ENCODE peak calls at places on chromosomes 12 and 14, in eight cellular contexts. V is CD4-positive, alpha-beta T cell; M is uterus; T is WERI-Rb-1; R is left lung; C is astrocyte of the spinal cord; Z is mucosa of descending colon; Q is fibroblast of lung. N is an unnamed sample.

GRCh38 chr12:108193922-108194321 is 64.8 kb downstream of the WSCD2 start:
- DNase-seq in V (no peak), M (peak), T (peak), R (no peak), C (no peak), Z (peak), Q (peak), N (no peak)

GRCh38 chr14:37650356-37651037 is 55.1 kb downstream of the TTC6 start:
- DNase-seq in V (no peak), M (no peak), T (no peak), R (no peak), C (peak), Z (no peak), Q (no peak), N (no peak)

GRCh38 chr14:78790262-78790661 is 620.1 kb downstream of the NRXN3 start:
- DNase-seq in V (no peak), M (no peak), T (peak), R (no peak), C (no peak), Z (no peak), Q (no peak), N (no peak)

GRCh38 chr14:105411017-105411941 is 8.3 kb upstream of the MTA1 start:
- DNase-seq in V (no peak), M (no peak), T (peak), R (no peak), C (peak), Z (no peak), Q (peak), N (no peak)

GRCh38 chr14:25537846-25538455 is 488.0 kb upstream of the STXBP6 start:
- DNase-seq in V (no peak), M (no peak), T (peak), R (no peak), C (no peak), Z (peak), Q (no peak), N (no peak)

GRCh38 chr12:96294831-96295230 is 100.7 kb downstream of the ELK3 start:
- DNase-seq in V (no peak), M (no peak), T (no peak), R (no peak), C (peak), Z (no peak), Q (peak), N (no peak)

GRCh38 chr12:109621864-109622485 is 48.4 kb downstream of the MVK start:
- DNase-seq in V (no peak), M (no peak), T (no peak), R (no peak), C (no peak), Z (no peak), Q (no peak), N (no peak)

GRCh38 chr14:24071836-24072420 is 566 bp downstream of the CPNE6 start:
- DNase-seq in V (no peak), M (no peak), T (no peak), R (no peak), C (no peak), Z (no peak), Q (no peak), N (no peak)

GRCh38 chr14:36503771-36504741 is 16.0 kb downstream of the NKX2-1 start:
- DNase-seq in V (no peak), M (no peak), T (no peak), R (no peak), C (no peak), Z (no peak), Q (no peak), N (no peak)

GRCh38 chr14:30621354-30621953 is 665 bp upstream of the SCFD1 start:
- DNase-seq in V (no peak), M (no peak), T (no peak), R (no peak), C (no peak), Z (peak), Q (no peak), N (no peak)

GRCh38 chr12:109773384-109774011 is 59.7 kb downstream of the TRPV4 start:
- DNase-seq in V (no peak), M (no peak), T (no peak), R (no peak), C (no peak), Z (peak), Q (no peak), N (no peak)

GRCh38 chr12:116818341-116818856 is 62.8 kb downstream of the HRK start:
- DNase-seq in V (peak), M (peak), T (no peak), R (no peak), C (no peak), Z (peak), Q (peak), N (no peak)

GRCh38 chr12:49264466-49264872 is 413 bp upstream of the TUBA1C start:
- DNase-seq in V (peak), M (no peak), T (no peak), R (no peak), C (no peak), Z (no peak), Q (no peak), N (peak)
- TF ChIP-seq CTCF in V (no peak), M (peak), T (no peak), R (no peak), C (no peak), Z (no peak), Q (no peak), N (no peak)

GRCh38 chr14:68970096-68970612 is 8.9 kb downstream of the ACTN1 start:
- DNase-seq in V (peak), M (peak), T (no peak), R (no peak), C (peak), Z (peak), Q (no peak), N (no peak)
- TF ChIP-seq CTCF in V (no peak), M (no peak), T (no peak), R (no peak), C (no peak), Z (no peak), Q (no peak), N (no peak)

DNA sequence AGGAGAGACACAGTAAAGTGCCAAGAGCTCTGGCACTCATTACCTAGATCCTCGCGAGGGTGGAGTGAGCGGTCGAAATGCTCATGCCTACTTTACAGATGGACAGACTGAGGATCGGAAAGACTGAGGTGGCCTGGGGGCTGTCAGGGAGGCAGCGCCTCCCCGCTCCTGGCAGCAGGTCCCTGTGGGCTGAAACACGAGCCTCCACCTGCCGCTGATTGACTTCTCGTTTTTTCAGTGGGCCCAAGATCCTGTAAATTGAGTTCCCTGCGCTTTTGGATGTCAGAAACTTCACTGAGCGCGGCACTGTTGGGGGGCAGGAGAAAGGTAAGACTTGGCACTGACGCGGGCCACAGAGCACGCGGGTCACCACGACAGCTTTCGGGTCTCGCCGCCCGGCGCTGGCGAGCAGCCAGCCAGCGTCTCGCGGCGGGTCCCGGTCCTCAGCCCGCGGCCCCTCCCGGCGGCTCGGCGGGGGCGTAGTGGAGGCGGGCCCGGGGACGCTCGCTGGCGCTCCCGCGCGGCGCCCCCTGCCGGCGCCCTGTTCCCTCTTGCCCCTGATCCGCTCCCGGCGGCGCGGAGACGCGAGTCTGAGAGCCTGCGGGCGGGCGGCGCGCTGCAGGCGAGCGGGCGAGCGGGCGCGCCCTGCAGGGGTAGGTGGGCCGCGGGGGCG is 550 bp upstream of the SCN8A start:
- DNase-seq in V (peak), M (peak), T (peak), R (no peak), C (peak), Z (peak), Q (peak), N (peak)
- TF ChIP-seq CTCF in V (no peak), M (peak), T (peak), R (peak), C (peak), Z (peak), Q (peak), N (peak)

DNA sequence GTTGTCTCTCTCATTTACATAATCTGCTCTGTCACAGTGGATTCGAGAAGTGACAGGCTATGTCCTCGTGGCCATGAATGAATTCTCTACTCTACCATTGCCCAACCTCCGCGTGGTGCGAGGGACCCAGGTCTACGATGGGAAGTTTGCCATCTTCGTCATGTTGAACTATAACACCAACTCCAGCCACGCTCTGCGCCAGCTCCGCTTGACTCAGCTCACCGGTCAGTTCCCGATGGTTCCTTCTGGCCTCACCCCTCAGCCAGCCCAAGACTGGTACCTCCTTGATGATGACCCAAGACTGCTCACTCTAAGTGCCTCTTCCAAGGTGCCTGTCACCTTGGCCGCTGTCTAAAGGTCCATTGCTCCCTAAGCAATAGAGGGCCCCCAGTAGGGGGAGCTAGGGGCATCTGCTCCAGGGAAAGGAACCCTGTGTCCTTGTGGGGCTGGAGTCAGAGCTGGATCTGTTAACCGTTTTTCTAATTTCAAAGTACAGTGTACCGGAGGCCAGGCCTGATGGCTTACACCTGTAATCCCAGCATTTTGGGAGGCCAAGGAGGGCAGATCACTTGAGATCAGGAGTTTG is 5.1 kb downstream of the ERBB3 start:
- DNase-seq in V (no peak), M (no peak), T (peak), R (no peak), C (no peak), Z (peak), Q (no peak), N (no peak)
- TF ChIP-seq CTCF in V (peak), M (no peak), T (peak), R (no peak), C (peak), Z (no peak), Q (peak), N (no peak)

N was measured in natural killer cell.